ENCODE peak calls at places on chromosomes 7 and 10, in four cellular contexts. One of them, this sample, is unnamed.

GRCh38 chr10:101234333-101234732 is 5.1 kb upstream of the LBX1 start:
- DNase-seq in Panc1: no peak
- DNase-seq in colonic mucosa: no peak
- DNase-seq in CD4-positive, CD25-positive, alpha-beta regulatory T cell: no peak
- DNase-seq in this sample: no peak

GRCh38 chr10:51773681-51774080 is 74.3 kb upstream of the CSTF2T start:
- DNase-seq in Panc1: no peak
- DNase-seq in colonic mucosa: no peak
- DNase-seq in CD4-positive, CD25-positive, alpha-beta regulatory T cell: no peak
- DNase-seq in this sample: no peak

GRCh38 chr7:17020250-17020649 is 138.5 kb upstream of the AGR3 start:
- DNase-seq in Panc1: no peak
- DNase-seq in colonic mucosa: no peak
- DNase-seq in CD4-positive, CD25-positive, alpha-beta regulatory T cell: no peak
- DNase-seq in this sample: no peak

GRCh38 chr10:107969936-107970335 is 805.4 kb upstream of the SORCS1 start:
- DNase-seq in Panc1: no peak
- DNase-seq in colonic mucosa: no peak
- DNase-seq in CD4-positive, CD25-positive, alpha-beta regulatory T cell: no peak
- DNase-seq in this sample: no peak

GRCh38 chr7:5488286-5488878 is 64.7 kb upstream of the TNRC18 start:
- DNase-seq in Panc1: no peak
- DNase-seq in colonic mucosa: no peak
- DNase-seq in CD4-positive, CD25-positive, alpha-beta regulatory T cell: no peak
- DNase-seq in this sample: no peak

GRCh38 chr7:111083423-111083822 is 7.5 kb upstream of the LRRN3 start:
- DNase-seq in Panc1: no peak
- DNase-seq in colonic mucosa: no peak
- DNase-seq in CD4-positive, CD25-positive, alpha-beta regulatory T cell: peak; percentile 75
- DNase-seq in this sample: no peak

GRCh38 chr10:62732841-62733653 is 71.5 kb upstream of the ADO start:
- DNase-seq in Panc1: peak; percentile 13
- DNase-seq in colonic mucosa: no peak
- DNase-seq in CD4-positive, CD25-positive, alpha-beta regulatory T cell: peak; percentile 64
- DNase-seq in this sample: peak; percentile 82

GRCh38 chr7:102283477-102284189 is 3.0 kb upstream of the SH2B2 start:
- DNase-seq in Panc1: no peak
- DNase-seq in colonic mucosa: no peak
- DNase-seq in CD4-positive, CD25-positive, alpha-beta regulatory T cell: no peak
- DNase-seq in this sample: no peak

DNA sequence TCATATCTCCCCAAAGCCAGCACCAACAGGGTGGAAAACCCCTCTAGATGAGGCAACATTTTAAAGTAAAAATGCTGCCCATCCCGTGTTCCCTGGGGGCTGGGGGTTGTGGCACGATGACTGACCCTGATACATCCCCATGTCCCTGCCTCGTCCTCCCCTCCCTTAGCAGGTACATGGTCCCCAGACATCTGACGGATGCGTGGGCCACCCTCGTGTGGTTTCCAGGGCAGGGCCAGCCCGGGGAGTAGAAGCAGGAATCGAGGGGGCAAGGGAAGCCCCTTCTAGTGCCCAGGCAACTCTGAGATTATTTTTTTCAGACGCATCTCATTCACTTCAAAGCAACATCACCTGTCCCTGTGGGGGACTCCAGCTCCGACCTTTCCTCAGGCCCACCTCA is 3.5 kb downstream of the TMEM130 start:
- DNase-seq in Panc1: no peak
- DNase-seq in colonic mucosa: no peak
- DNase-seq in CD4-positive, CD25-positive, alpha-beta regulatory T cell: no peak
- DNase-seq in this sample: no peak
- H3K27ac ChIP-seq in Panc1: no peak overlapping the region
- H3K27ac ChIP-seq in colonic mucosa: no peak overlapping the region
- H3K27ac ChIP-seq in CD4-positive, CD25-positive, alpha-beta regulatory T cell: no peak overlapping the region
- H3K27ac ChIP-seq in this sample: no peak overlapping the region

DNA sequence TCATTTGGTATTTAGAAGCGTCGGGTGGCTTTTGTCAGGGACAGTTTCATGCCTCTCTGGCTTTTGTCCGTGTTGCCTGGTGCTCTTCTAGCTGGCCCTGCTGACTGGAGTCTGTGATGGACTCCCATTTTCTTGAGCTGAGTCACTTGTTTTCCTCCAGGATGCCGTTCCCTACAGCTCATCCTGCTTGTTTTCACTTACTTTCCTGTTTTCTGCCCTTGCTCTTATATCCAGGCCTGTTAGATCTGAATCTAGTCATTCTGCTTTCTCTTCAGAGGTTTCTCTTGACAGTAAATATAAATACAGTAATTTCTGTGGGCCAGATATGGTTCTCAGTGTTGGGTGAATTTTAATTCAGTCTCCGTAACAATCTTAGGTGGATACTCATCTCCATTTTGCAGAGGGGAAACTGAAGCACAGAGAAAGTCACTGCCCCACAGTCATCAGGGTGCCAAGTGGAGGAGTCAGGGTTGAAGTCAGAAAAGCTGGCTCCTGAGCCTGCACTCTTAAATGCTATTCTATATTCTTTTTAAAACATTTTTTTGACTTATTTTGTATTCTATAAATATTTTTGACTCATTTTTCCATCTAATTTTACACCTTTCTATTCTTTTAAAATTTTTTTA is 85.4 kb downstream of the CCNY start:
- DNase-seq in Panc1: peak; percentile 64
- DNase-seq in colonic mucosa: no peak
- DNase-seq in CD4-positive, CD25-positive, alpha-beta regulatory T cell: no peak
- DNase-seq in this sample: no peak
- H3K27ac ChIP-seq in Panc1: peak overlapping the region; percentile 87
- H3K27ac ChIP-seq in colonic mucosa: peak overlapping the region; percentile 35
- H3K27ac ChIP-seq in CD4-positive, CD25-positive, alpha-beta regulatory T cell: no peak overlapping the region
- H3K27ac ChIP-seq in this sample: peak overlapping the region; percentile 56

DNA sequence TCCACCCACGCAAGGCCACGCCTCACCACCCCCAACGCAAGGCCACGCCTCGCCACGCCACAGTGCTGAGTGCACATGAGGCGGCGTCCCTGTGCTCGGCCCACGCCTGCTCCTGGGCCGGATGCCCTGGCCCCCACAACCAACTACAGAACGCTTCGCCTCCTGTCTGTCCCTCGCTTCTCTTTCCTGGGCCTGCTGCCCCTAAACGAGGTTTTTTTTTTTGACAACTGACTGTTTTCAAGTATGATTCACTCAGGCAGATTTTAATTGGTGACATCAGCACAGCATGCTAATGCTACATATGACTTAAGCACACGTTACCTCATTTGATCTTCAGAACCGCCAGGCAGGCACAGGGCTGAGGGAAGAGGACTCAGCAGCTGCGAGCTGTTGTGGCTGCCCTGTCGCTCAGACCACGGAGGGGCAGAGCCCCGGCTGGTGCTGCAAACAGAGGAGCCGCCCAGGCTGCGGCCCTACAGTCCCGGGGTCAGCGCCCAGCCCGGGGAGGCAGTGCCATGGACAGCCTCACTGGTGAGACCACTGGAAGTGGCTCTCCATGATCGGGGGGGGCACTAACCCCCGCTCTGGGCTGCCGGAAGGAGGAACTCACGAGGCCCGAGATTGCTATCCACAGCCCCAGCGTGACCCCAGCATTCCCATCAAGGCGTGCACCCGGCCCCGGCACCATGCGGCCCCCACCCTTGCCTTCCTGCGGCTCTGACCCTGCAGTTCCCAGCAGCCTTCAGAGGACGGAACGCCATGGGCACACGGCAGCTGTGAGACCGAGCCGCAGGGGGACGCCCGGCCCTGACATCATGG is 212.8 kb downstream of the MAD1L1 start:
- DNase-seq in Panc1: no peak
- DNase-seq in colonic mucosa: peak; percentile 47
- DNase-seq in CD4-positive, CD25-positive, alpha-beta regulatory T cell: peak; percentile 63
- DNase-seq in this sample: no peak
- H3K27ac ChIP-seq in Panc1: no peak overlapping the region
- H3K27ac ChIP-seq in colonic mucosa: peak overlapping the region; percentile 10
- H3K27ac ChIP-seq in CD4-positive, CD25-positive, alpha-beta regulatory T cell: no peak overlapping the region
- H3K27ac ChIP-seq in this sample: no peak overlapping the region

GRCh38 chr7:140562921-140563600 is 77.6 kb downstream of the DENND2A start:
- DNase-seq in Panc1: no peak
- DNase-seq in colonic mucosa: no peak
- DNase-seq in CD4-positive, CD25-positive, alpha-beta regulatory T cell: no peak
- DNase-seq in this sample: no peak

GRCh38 chr7:140559410-140559809 is 80.1 kb upstream of the MKRN1 start:
- DNase-seq in Panc1: no peak
- DNase-seq in colonic mucosa: no peak
- DNase-seq in CD4-positive, CD25-positive, alpha-beta regulatory T cell: no peak
- DNase-seq in this sample: no peak

GRCh38 chr7:140568021-140568813 is 72.4 kb downstream of the DENND2A start:
- DNase-seq in Panc1: no peak
- DNase-seq in colonic mucosa: no peak
- DNase-seq in CD4-positive, CD25-positive, alpha-beta regulatory T cell: no peak
- DNase-seq in this sample: no peak

GRCh38 chr7:140570120-140570519 is 70.5 kb downstream of the DENND2A start:
- DNase-seq in Panc1: no peak
- DNase-seq in colonic mucosa: no peak
- DNase-seq in CD4-positive, CD25-positive, alpha-beta regulatory T cell: no peak
- DNase-seq in this sample: no peak

GRCh38 chr7:140564643-140565042 is 76.0 kb downstream of the DENND2A start:
- DNase-seq in Panc1: no peak
- DNase-seq in colonic mucosa: no peak
- DNase-seq in CD4-positive, CD25-positive, alpha-beta regulatory T cell: no peak
- DNase-seq in this sample: peak; percentile 90
- H3K27ac ChIP-seq in Panc1: no peak overlapping the region
- H3K27ac ChIP-seq in colonic mucosa: no peak overlapping the region
- H3K27ac ChIP-seq in CD4-positive, CD25-positive, alpha-beta regulatory T cell: no peak overlapping the region
- H3K27ac ChIP-seq in this sample: peak overlapping the region; percentile 22

This sample was measured in epithelial cell of prostate.